ENCODE peak calls at places on chromosomes 3 and 15, in nine cellular contexts. J is AG04450; O is CD8-positive, alpha-beta T cell; W is cardiac fibroblast; L is upper lobe of left lung; B is astrocyte; K is heart right ventricle; F is cardiac muscle cell; N is GM10248. A is an unnamed sample.

GRCh38 chr3:152307829-152308474 is 39.2 kb downstream of the MBNL1 start:
- DNase-seq in B (no peak), J (no peak), O (no peak), W (peak), L (no peak), N (no peak), K (no peak), F (no peak), A (no peak)

GRCh38 chr3:17431477-17432045 is 310.9 kb downstream of the TBC1D5 start:
- DNase-seq in B (no peak), F (peak), O (no peak), L (no peak), K (no peak), J (peak), W (peak), N (no peak), A (no peak)

GRCh38 chr15:81466741-81467140 is 92.7 kb upstream of the TMC3 start:
- DNase-seq in J (no peak), O (no peak), N (no peak), F (no peak), W (no peak), K (no peak), L (no peak), B (no peak), A (no peak)

GRCh38 chr15:43204016-43204901 is 16.6 kb downstream of the EPB42 start:
- DNase-seq in J (peak), B (peak), L (no peak), N (peak), O (peak), F (peak), W (peak), K (peak), A (no peak)

GRCh38 chr3:107816082-107816481 is 274.7 kb downstream of the CD47 start:
- DNase-seq in F (no peak), K (no peak), B (no peak), N (no peak), O (no peak), L (no peak), J (no peak), W (no peak), A (no peak)

GRCh38 chr3:110815008-110815583 is 256.5 kb upstream of the NECTIN3 start:
- DNase-seq in N (no peak), W (peak), K (no peak), F (peak), B (peak), L (no peak), J (peak), O (no peak), A (no peak)

GRCh38 chr3:181278468-181279238 is 289.1 kb upstream of the DNAJC19 start:
- DNase-seq in N (peak), F (peak), W (peak), J (no peak), B (no peak), O (no peak), L (no peak), K (no peak), A (no peak)

GRCh38 chr15:77547801-77548607 is 84.7 kb downstream of the LINGO1 start:
- DNase-seq in L (peak), F (no peak), W (no peak), B (no peak), K (no peak), O (no peak), J (no peak), N (no peak), A (peak)

GRCh38 chr3:172120912-172121311 is 81.5 kb downstream of the FNDC3B start:
- DNase-seq in J (no peak), B (no peak), N (no peak), F (no peak), W (no peak), K (no peak), L (no peak), O (no peak), A (no peak)

GRCh38 chr15:40855706-40856234 is 11.9 kb downstream of the SPINT1 start:
- DNase-seq in F (no peak), W (no peak), K (no peak), L (no peak), O (no peak), N (no peak), J (no peak), B (no peak), A (no peak)

GRCh38 chr3:143814358-143814968 is 33.8 kb downstream of the SLC9A9 start:
- DNase-seq in O (no peak), L (no peak), W (no peak), B (no peak), K (no peak), N (peak), J (no peak), F (no peak), A (no peak)

GRCh38 chr3:171620825-171621434 is 160.7 kb upstream of the TNIK start:
- DNase-seq in N (no peak), B (peak), W (peak), K (no peak), L (no peak), O (no peak), F (peak), J (no peak), A (no peak)

GRCh38 chr3:20042331-20042730 is 2.1 kb downstream of the KAT2B start:
- DNase-seq in W (no peak), J (no peak), O (no peak), F (no peak), L (no peak), B (no peak), N (no peak), K (no peak), A (no peak)

GRCh38 chr3:63940389-63940757 is 28.2 kb upstream of the SCAANT1 start:
- DNase-seq in L (no peak), J (peak), F (peak), B (peak), N (no peak), K (no peak), W (peak), O (no peak), A (no peak)

GRCh38 chr3:185473290-185473815 is 25.5 kb downstream of the TMEM41A start:
- DNase-seq in J (no peak), N (no peak), F (peak), O (no peak), K (no peak), W (no peak), B (peak), L (peak), A (no peak)

GRCh38 chr15:93882779-93883178 is 348.6 kb upstream of the MCTP2 start:
- DNase-seq in K (no peak), W (no peak), J (no peak), N (no peak), B (no peak), F (no peak), L (no peak), O (no peak), A (no peak)

GRCh38 chr15:90650117-90650955 is 66.8 kb upstream of the BLM start:
- DNase-seq in K (no peak), B (peak), L (no peak), J (no peak), N (no peak), O (no peak), W (peak), F (peak), A (no peak)

GRCh38 chr15:75063338-75063737 is 39.9 kb downstream of the PPCDC start:
- DNase-seq in F (peak), W (peak), N (no peak), J (no peak), L (no peak), O (no peak), B (peak), K (no peak), A (no peak)

GRCh38 chr15:51341366-51342248 is at the start of gene GLDN:
- DNase-seq in O (no peak), N (no peak), K (peak), W (peak), L (peak), B (peak), F (peak), J (no peak), A (no peak)

GRCh38 chr3:64129581-64129980 is 95.7 kb downstream of the PRICKLE2 start:
- DNase-seq in O (no peak), F (no peak), B (no peak), L (no peak), J (no peak), N (no peak), K (no peak), W (no peak), A (no peak)

GRCh38 chr3:5376761-5377160 is 189.3 kb downstream of the EDEM1 start:
- DNase-seq in N (no peak), B (no peak), L (no peak), F (no peak), W (no peak), J (no peak), O (no peak), K (no peak), A (peak)

GRCh38 chr15:62063851-62064635 is 2.7 kb upstream of the C2CD4A start:
- DNase-seq in F (peak), L (no peak), O (no peak), N (no peak), J (no peak), K (no peak), B (no peak), W (peak), A (no peak)

GRCh38 chr3:9883676-9884554 is 3.9 kb upstream of the CIDEC start:
- DNase-seq in F (peak), W (peak), K (no peak), N (no peak), L (no peak), O (no peak), B (peak), J (no peak), A (no peak)

GRCh38 chr3:7585052-7585451 is 724.1 kb downstream of the GRM7 start:
- DNase-seq in N (no peak), K (no peak), W (no peak), B (no peak), O (no peak), J (no peak), F (peak), L (no peak), A (no peak)

GRCh38 chr15:87354661-87355410 is 901.7 kb downstream of the NTRK3 start:
- DNase-seq in J (no peak), N (no peak), B (peak), O (no peak), W (peak), K (no peak), F (peak), L (no peak), A (no peak)

GRCh38 chr15:88681610-88682221 is 42.9 kb downstream of the ISG20 start:
- DNase-seq in O (no peak), J (no peak), W (no peak), F (no peak), L (peak), N (no peak), K (no peak), B (no peak), A (no peak)

GRCh38 chr3:42780892-42781700 is 8.0 kb upstream of the CCDC13 start:
- DNase-seq in L (no peak), K (no peak), W (peak), J (no peak), B (peak), O (no peak), F (peak), N (peak), A (no peak)

GRCh38 chr3:50303038-50303815 is at the start of gene HYAL1:
- DNase-seq in L (peak), N (no peak), B (no peak), K (peak), W (peak), J (no peak), F (peak), O (no peak), A (peak)

GRCh38 chr3:100269410-100270217 is 8.8 kb downstream of the TBC1D23 start:
- DNase-seq in O (no peak), N (no peak), W (peak), K (no peak), F (peak), B (peak), L (no peak), J (peak), A (no peak)

GRCh38 chr15:75235051-75235673 is 23.0 kb upstream of the GOLGA6C start:
- DNase-seq in W (no peak), J (no peak), O (no peak), B (no peak), F (no peak), L (no peak), K (no peak), N (peak), A (no peak)

DNA sequence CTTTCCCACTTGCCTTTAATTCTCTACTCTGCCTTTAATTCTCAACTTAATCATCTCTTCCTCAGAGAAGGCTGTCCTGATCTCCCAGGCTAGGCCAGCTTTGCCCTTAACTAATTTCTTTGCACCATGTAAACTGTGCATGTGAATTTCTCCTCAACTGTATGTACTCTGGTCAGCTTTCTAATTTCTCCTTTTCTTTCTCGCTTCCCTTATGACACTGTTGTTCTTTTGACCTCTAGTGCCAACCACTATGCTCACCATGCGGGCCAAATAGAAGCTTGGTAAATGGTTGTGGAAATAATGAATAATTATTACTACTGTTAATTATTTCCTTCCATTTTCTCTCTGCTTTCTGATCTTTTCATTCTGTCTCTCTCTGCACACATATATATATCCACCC is 269.0 kb upstream of the CRBN start:
- DNase-seq in O (no peak), B (no peak), L (no peak), F (no peak), W (no peak), N (no peak), J (no peak), K (no peak), A (no peak)
- TF ChIP-seq CTCF in O (no peak), B (no peak), L (no peak), F (no peak), W (no peak), N (no peak), J (no peak), K (no peak), A (no peak)

DNA sequence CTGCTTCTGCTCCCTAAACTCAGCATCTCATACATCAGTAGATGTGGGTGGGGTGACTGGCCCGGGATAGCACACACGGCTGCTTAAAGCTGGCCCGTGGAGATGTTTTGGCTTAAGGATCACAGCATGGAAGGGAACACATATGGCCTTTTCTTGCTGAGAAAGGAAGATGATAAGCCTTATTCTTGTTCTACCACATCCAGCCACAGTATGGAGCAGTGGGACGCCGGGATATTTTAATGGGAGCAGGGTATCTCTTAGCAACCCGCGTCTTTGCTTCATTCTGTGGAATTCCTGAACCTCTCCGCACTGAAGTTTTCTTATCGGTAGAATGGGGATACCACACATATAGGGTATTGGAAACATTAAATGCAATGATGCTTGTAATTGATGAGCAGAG is 94.1 kb upstream of the PROK2 start:
- DNase-seq in N (no peak), F (no peak), B (no peak), K (no peak), O (no peak), L (no peak), W (no peak), J (no peak), A (no peak)
- TF ChIP-seq CTCF in N (no peak), F (no peak), B (no peak), K (no peak), O (no peak), L (no peak), W (no peak), J (no peak), A (no peak)

GRCh38 chr3:129162729-129163579 is 2.1 kb upstream of the ISY1 start:
- DNase-seq in F (peak), W (no peak), K (no peak), L (no peak), O (no peak), B (no peak), N (no peak), J (no peak), A (no peak)

GRCh38 chr3:129160891-129161859 is at the start of gene ISY1:
- DNase-seq in N (peak), J (peak), F (peak), K (peak), B (peak), L (peak), O (peak), W (peak), A (peak)

GRCh38 chr3:129164500-129164899 is 3.6 kb upstream of the ISY1 start:
- DNase-seq in O (no peak), B (no peak), J (no peak), L (no peak), N (no peak), F (no peak), W (no peak), K (no peak), A (no peak)

GRCh38 chr3:129166579-129167332 is 5.9 kb upstream of the ISY1 start:
- DNase-seq in L (no peak), W (no peak), O (no peak), N (no peak), J (no peak), F (no peak), B (no peak), K (no peak), A (no peak)

DNA sequence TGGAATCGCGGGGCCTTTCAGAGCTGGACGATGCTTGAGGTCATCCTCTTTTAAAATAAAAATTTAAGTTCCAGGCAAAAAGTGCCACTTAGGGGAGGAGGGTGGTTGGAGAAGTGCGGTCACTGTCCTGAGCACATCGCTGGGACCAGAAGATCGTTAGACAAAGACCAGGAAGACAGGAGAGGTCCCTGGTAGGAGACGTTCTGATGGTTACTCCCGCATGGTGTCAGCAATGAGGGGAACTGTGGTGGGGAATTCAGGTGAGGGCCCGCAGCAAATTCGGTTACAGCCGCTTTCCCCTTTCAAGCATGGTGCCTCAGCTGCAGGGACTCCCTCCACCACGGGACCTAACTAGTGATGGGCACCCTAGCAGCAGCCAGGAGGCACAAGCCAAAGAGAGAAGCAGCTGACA is 1.0 kb upstream of the ISY1 start:
- DNase-seq in K (no peak), F (peak), W (no peak), N (no peak), J (no peak), L (no peak), O (no peak), B (no peak), A (no peak)
- TF ChIP-seq CTCF in K (no peak), F (no peak), W (no peak), N (no peak), J (no peak), L (no peak), O (peak), B (no peak), A (no peak)

GRCh38 chr3:35944915-35945710 is 305.8 kb downstream of the ARPP21 start:
- DNase-seq in B (peak), K (no peak), N (no peak), O (no peak), L (no peak), F (no peak), J (no peak), W (peak), A (no peak)

GRCh38 chr3:35950045-35950444 is 310.7 kb downstream of the ARPP21 start:
- DNase-seq in F (no peak), B (no peak), J (no peak), W (no peak), K (no peak), O (no peak), N (no peak), L (no peak), A (no peak)

GRCh38 chr3:35946857-35947514 is 307.7 kb downstream of the ARPP21 start:
- DNase-seq in F (no peak), L (no peak), N (no peak), J (no peak), W (no peak), B (no peak), O (no peak), K (no peak), A (peak)

GRCh38 chr3:35946121-35946856 is 307.0 kb downstream of the ARPP21 start:
- DNase-seq in F (peak), J (no peak), W (peak), L (no peak), B (no peak), N (peak), O (no peak), K (no peak), A (no peak)
- TF ChIP-seq CTCF in F (peak), J (peak), W (peak), L (peak), B (peak), N (peak), O (no peak), K (peak), A (peak)

GRCh38 chr3:122021811-122022401 is at the start of gene ILDR1:
- DNase-seq in F (no peak), N (peak), L (peak), J (no peak), K (no peak), B (no peak), O (no peak), W (no peak), A (peak)
- TF ChIP-seq CTCF in F (no peak), N (no peak), L (peak), J (no peak), K (no peak), B (no peak), O (no peak), W (no peak), A (no peak)

GRCh38 chr3:65811050-65811766 is 227.5 kb downstream of the MAGI1 start:
- DNase-seq in J (no peak), N (no peak), B (peak), F (peak), K (no peak), W (peak), O (no peak), L (no peak), A (no peak)

GRCh38 chr3:65810277-65810676 is 228.4 kb downstream of the MAGI1 start:
- DNase-seq in O (no peak), F (no peak), K (no peak), W (no peak), N (no peak), B (no peak), L (no peak), J (no peak), A (no peak)

GRCh38 chr3:65809641-65810150 is 229.0 kb downstream of the MAGI1 start:
- DNase-seq in J (no peak), B (no peak), L (no peak), F (no peak), K (no peak), N (no peak), O (no peak), W (no peak), A (no peak)

GRCh38 chr3:65808407-65808806 is 230.3 kb downstream of the MAGI1 start:
- DNase-seq in W (no peak), K (no peak), O (no peak), N (no peak), B (no peak), F (no peak), L (no peak), J (no peak), A (no peak)

GRCh38 chr3:65807225-65807624 is 231.5 kb downstream of the MAGI1 start:
- DNase-seq in N (no peak), B (no peak), W (no peak), O (no peak), F (no peak), K (no peak), J (no peak), L (no peak), A (no peak)
- TF ChIP-seq CTCF in N (no peak), B (no peak), W (no peak), O (no peak), F (no peak), K (no peak), J (no peak), L (no peak), A (no peak)

GRCh38 chr3:52091566-52092290 is 35.4 kb upstream of the DUSP7 start:
- DNase-seq in O (no peak), N (no peak), W (peak), L (no peak), K (no peak), J (no peak), B (no peak), F (peak), A (no peak)

GRCh38 chr3:52089691-52090090 is 33.3 kb upstream of the DUSP7 start:
- DNase-seq in J (no peak), W (no peak), F (no peak), L (no peak), O (no peak), N (no peak), B (no peak), K (no peak), A (no peak)

GRCh38 chr3:52092291-52092660 is 35.9 kb upstream of the DUSP7 start:
- DNase-seq in N (no peak), O (no peak), F (no peak), B (no peak), K (no peak), W (no peak), L (no peak), J (no peak), A (no peak)

GRCh38 chr3:52090131-52090548 is 33.8 kb upstream of the DUSP7 start:
- DNase-seq in J (peak), B (peak), O (no peak), L (no peak), K (no peak), F (peak), W (peak), N (no peak), A (no peak)

GRCh38 chr3:52090620-52091468 is 34.5 kb upstream of the DUSP7 start:
- DNase-seq in K (no peak), J (no peak), B (no peak), L (no peak), O (no peak), F (peak), W (no peak), N (no peak), A (no peak)
- TF ChIP-seq CTCF in K (no peak), J (no peak), B (no peak), L (no peak), O (no peak), F (no peak), W (no peak), N (no peak), A (no peak)